ENCODE peak calls at places on chromosomes 3 and 15, in ten cellular contexts. T is CD4-positive, CD25-positive, alpha-beta regulatory T cell; U is SK-N-DZ; H is omental fat pad; Q is activated effector memory CD4-positive, alpha-beta T cell treated with Interleukin-2 at 50 U/mL for 16 hours; I is NT2/D1; P is AG09309; N is IMR-90; K is neuronal stem cell; R is activated CD4-positive, CD25-positive, alpha-beta regulatory T cell treated with anti-CD3 and anti-CD28 coated beads, Interleukin-2, amount 50 U/mL, for 72 hours. X is an unnamed sample.

GRCh38 chr3:168824107-168824506 is 728.4 kb upstream of the GOLIM4 start:
- DNase-seq in N (no peak), P (no peak), R (no peak), Q (no peak), K (no peak), U (no peak), H (no peak), T (no peak), I (no peak), X (no peak)

GRCh38 chr15:77714555-77714954 is 81.8 kb upstream of the LINGO1 start:
- DNase-seq in Q (no peak), U (no peak), R (no peak), P (no peak), I (no peak), K (no peak), H (no peak), T (no peak), N (no peak), X (no peak)

GRCh38 chr3:152302521-152303021 is 33.8 kb downstream of the MBNL1 start:
- DNase-seq in U (no peak), N (peak), P (peak), I (no peak), Q (no peak), H (no peak), R (no peak), T (no peak), K (no peak), X (peak)

GRCh38 chr15:69664572-69665326 is 212.1 kb downstream of the RPLP1 start:
- DNase-seq in I (no peak), T (no peak), U (no peak), Q (no peak), R (no peak), P (no peak), N (no peak), H (no peak), K (no peak), X (no peak)

GRCh38 chr15:80934761-80935221 is 54.8 kb downstream of the MESD start:
- DNase-seq in K (no peak), H (no peak), Q (no peak), I (peak), R (no peak), P (no peak), U (no peak), N (peak), T (no peak), X (no peak)

GRCh38 chr3:51389423-51390183 is 1.5 kb upstream of the RBM15B start:
- DNase-seq in K (no peak), T (peak), R (no peak), N (peak), P (no peak), I (no peak), Q (peak), H (no peak), U (peak), X (no peak)

GRCh38 chr15:25250906-25251622 is 187.8 kb downstream of the UBE3A start:
- DNase-seq in K (no peak), I (no peak), T (no peak), Q (no peak), H (no peak), N (no peak), R (no peak), U (no peak), P (no peak), X (no peak)

GRCh38 chr3:144497452-144497851 is 525.8 kb downstream of the DIPK2A start:
- DNase-seq in U (no peak), H (no peak), K (no peak), N (no peak), P (no peak), Q (no peak), R (no peak), T (no peak), I (no peak), X (no peak)

GRCh38 chr15:34206016-34206415 is 3.9 kb downstream of the KATNBL1 start:
- DNase-seq in R (no peak), N (peak), T (no peak), I (no peak), P (no peak), Q (no peak), K (no peak), H (no peak), U (no peak), X (no peak)

GRCh38 chr15:90697180-90697579 is 20.0 kb upstream of the BLM start:
- DNase-seq in H (no peak), T (no peak), I (no peak), U (no peak), R (no peak), K (no peak), N (no peak), P (no peak), Q (no peak), X (no peak)

GRCh38 chr15:31080618-31081017 is 20.9 kb downstream of the TRPM1 start:
- DNase-seq in K (peak), Q (no peak), N (no peak), R (peak), P (no peak), I (peak), U (peak), H (no peak), T (no peak), X (no peak)

GRCh38 chr3:151316267-151316991 is at the start of gene GPR87:
- DNase-seq in T (no peak), I (no peak), U (no peak), R (no peak), N (peak), H (no peak), Q (no peak), P (no peak), K (no peak), X (no peak)

GRCh38 chr3:129794319-129795201 is 99.0 kb downstream of the TMCC1 start:
- DNase-seq in N (no peak), U (peak), T (no peak), K (peak), Q (no peak), I (peak), R (no peak), P (no peak), H (no peak), X (no peak)

GRCh38 chr15:68256675-68257450 is 20.7 kb upstream of the FEM1B start:
- DNase-seq in R (peak), U (peak), I (peak), Q (peak), K (peak), N (peak), T (peak), P (peak), H (peak), X (peak)

GRCh38 chr15:63601026-63601726 is 4.0 kb downstream of the FBXL22 start:
- DNase-seq in U (no peak), P (no peak), I (no peak), H (no peak), R (peak), N (peak), T (peak), Q (peak), K (peak), X (no peak)

GRCh38 chr3:14256046-14256445 is 77.4 kb downstream of the LSM3 start:
- DNase-seq in Q (no peak), T (no peak), R (no peak), P (no peak), K (no peak), N (no peak), I (no peak), H (no peak), U (no peak), X (no peak)

GRCh38 chr3:51384145-51384729 is 854 bp upstream of the MANF start:
- DNase-seq in I (no peak), Q (no peak), N (no peak), P (no peak), R (peak), H (no peak), K (no peak), T (no peak), U (no peak), X (no peak)

GRCh38 chr3:129911261-129911861 is 17.9 kb upstream of the TMCC1 start:
- DNase-seq in Q (no peak), R (no peak), I (no peak), U (no peak), P (no peak), T (no peak), H (no peak), K (no peak), N (no peak), X (no peak)

GRCh38 chr3:135056084-135056730 is 261.1 kb downstream of the EPHB1 start:
- DNase-seq in H (no peak), T (no peak), K (no peak), P (no peak), R (no peak), Q (no peak), I (no peak), U (no peak), N (no peak), X (no peak)

GRCh38 chr15:94066811-94067210 is 164.6 kb upstream of the MCTP2 start:
- DNase-seq in Q (no peak), P (no peak), I (no peak), R (no peak), H (no peak), N (no peak), K (no peak), U (no peak), T (no peak), X (no peak)

GRCh38 chr15:58137686-58138085 is 495 bp upstream of the AQP9 start:
- DNase-seq in I (no peak), P (no peak), R (no peak), Q (no peak), K (no peak), U (no peak), T (no peak), N (no peak), H (no peak), X (no peak)

GRCh38 chr3:166829896-166830295 is 550.2 kb downstream of the ZBBX start:
- DNase-seq in T (no peak), R (no peak), U (no peak), P (no peak), Q (no peak), N (no peak), I (no peak), K (no peak), H (no peak), X (no peak)

GRCh38 chr3:79767953-79768282 is at the start of gene ROBO1:
- DNase-seq in U (peak), Q (no peak), P (no peak), K (peak), H (no peak), R (no peak), I (no peak), N (no peak), T (no peak), X (no peak)

GRCh38 chr15:89370120-89371077 is 35.8 kb upstream of the POLG start:
- DNase-seq in I (no peak), H (no peak), Q (no peak), U (no peak), N (no peak), R (no peak), T (no peak), P (no peak), K (no peak), X (no peak)

GRCh38 chr3:133578548-133579191 is 5.2 kb downstream of the CDV3 start:
- DNase-seq in I (no peak), U (peak), N (peak), R (no peak), K (no peak), T (no peak), P (no peak), Q (no peak), H (no peak), X (no peak)

GRCh38 chr15:70507772-70508351 is 255.5 kb downstream of the UACA start:
- DNase-seq in P (no peak), N (peak), I (no peak), T (no peak), Q (no peak), H (no peak), K (no peak), U (no peak), R (no peak), X (no peak)

GRCh38 chr3:39249453-39250115 is 30.3 kb downstream of the CX3CR1 start:
- DNase-seq in I (no peak), T (no peak), U (no peak), P (no peak), H (no peak), N (no peak), Q (no peak), K (no peak), R (no peak), X (no peak)

GRCh38 chr15:101621961-101622360 is 30.2 kb downstream of the TM2D3 start:
- DNase-seq in H (no peak), R (no peak), Q (no peak), U (no peak), K (no peak), T (no peak), N (no peak), I (no peak), P (no peak), X (no peak)

GRCh38 chr15:82239685-82240391 is 22.7 kb downstream of the EFL1 start:
- DNase-seq in P (no peak), Q (no peak), N (no peak), H (no peak), R (no peak), I (no peak), T (no peak), U (no peak), K (no peak), X (no peak)

GRCh38 chr3:127099982-127100381 is 92.9 kb upstream of the PRR23E start:
- DNase-seq in R (no peak), Q (no peak), P (no peak), H (no peak), T (no peak), N (no peak), I (no peak), K (no peak), U (no peak), X (no peak)

GRCh38 chr3:72255736-72256559 is 471.0 kb upstream of the PROK2 start:
- DNase-seq in R (peak), N (no peak), Q (peak), K (no peak), U (peak), H (no peak), P (no peak), T (no peak), I (no peak), X (no peak)

X was measured in AG09319.